ENCODE peak calls at places on chromosomes 7 and 10, in five cellular contexts. A, Y, W, X and P are unnamed samples.

GRCh38 chr10:916716-917415 is 14.6 kb downstream of the LARP4B start:
- DNase-seq in X (no peak), Y (no peak), A (no peak), W (no peak), P (no peak)

GRCh38 chr7:7517661-7518236 is 17.9 kb downstream of the COL28A1 start:
- DNase-seq in W (no peak), X (no peak), Y (no peak), A (no peak), P (no peak)

GRCh38 chr7:36079446-36080025 is 73.5 kb upstream of the EEPD1 start:
- DNase-seq in X (no peak), A (no peak), Y (no peak), W (no peak), P (peak; percentile 5)

GRCh38 chr10:128156999-128157755 is 31.0 kb upstream of the MKI67 start:
- DNase-seq in A (no peak), W (no peak), X (no peak), Y (no peak), P (no peak)

GRCh38 chr7:2099036-2099957 is 133.4 kb downstream of the MAD1L1 start:
- DNase-seq in A (no peak), W (no peak), Y (no peak), X (no peak), P (peak; percentile 85)

GRCh38 chr10:34687434-34688205 is 127.5 kb downstream of the PARD3 start:
- DNase-seq in A (no peak), Y (no peak), W (no peak), X (no peak), P (no peak)

GRCh38 chr10:104076743-104077160 is 8.9 kb downstream of the COL17A1 start:
- DNase-seq in Y (peak; percentile 12), X (no peak), W (no peak), A (peak; percentile 70), P (peak; percentile 45)

GRCh38 chr7:32582036-32582435 is 86.7 kb downstream of the AVL9 start:
- DNase-seq in W (no peak), X (no peak), Y (no peak), A (no peak), P (no peak)

GRCh38 chr7:151047979-151048763 is at the start of gene ASIC3:
- DNase-seq in W (no peak), A (no peak), Y (no peak), X (no peak), P (no peak)

GRCh38 chr10:72133517-72133916 is 45.2 kb upstream of the SPOCK2 start:
- DNase-seq in W (no peak), A (no peak), X (no peak), Y (no peak), P (peak; percentile 76)

GRCh38 chr10:86434651-86435050 is 68.1 kb upstream of the GRID1 start:
- DNase-seq in A (no peak), X (no peak), Y (no peak), W (no peak), P (no peak)

GRCh38 chr7:94996331-94996730 is 88.9 kb downstream of the PPP1R9A start:
- DNase-seq in X (no peak), W (no peak), Y (no peak), A (no peak), P (no peak)

GRCh38 chr10:93576888-93577287 is 10.4 kb downstream of the FFAR4 start:
- DNase-seq in Y (no peak), A (no peak), W (no peak), X (no peak), P (no peak)